ENCODE peak calls at places on chromosome 19, in five cellular contexts. H is WTC11, F is K562, B is HepG2, C is GM12878. L is an unnamed sample.

GRCh38 chr19:9362905-9363304 is at the start of gene ZNF177:
- DNase-seq in H (peak), F (peak), B (no peak), C (no peak), L (no peak)

GRCh38 chr19:55443045-55443823 is at the start of gene SHISA7:
- DNase-seq in H (no peak), F (peak), B (no peak), C (no peak), L (no peak)

GRCh38 chr19:13920940-13921744 is 15.1 kb downstream of the CC2D1A start:
- DNase-seq in H (peak), F (peak), B (peak), C (peak), L (peak)

GRCh38 chr19:5472303-5472702 is 17.1 kb downstream of the ZNRF4 start:
- DNase-seq in H (no peak), F (no peak), B (no peak), C (no peak), L (no peak)

GRCh38 chr19:39160523-39160861 is 34.9 kb downstream of the PAK4 start:
- DNase-seq in H (no peak), F (no peak), B (no peak), C (no peak), L (no peak)

GRCh38 chr19:16660763-16661479 is at the start of gene TMEM38A:
- DNase-seq in H (peak), F (peak), B (no peak), C (no peak), L (no peak)

GRCh38 chr19:13953021-13953531 is 767 bp downstream of the DCAF15 start:
- DNase-seq in H (peak), F (no peak), B (no peak), C (no peak), L (peak)

GRCh38 chr19:18464646-18465045 is 26.7 kb upstream of the ISYNA1 start:
- DNase-seq in H (no peak), F (no peak), B (peak), C (no peak), L (peak)

GRCh38 chr19:45547965-45548609 is 36.5 kb downstream of the OPA3 start:
- DNase-seq in H (no peak), F (peak), B (no peak), C (no peak), L (peak)

GRCh38 chr19:54893406-54893805 is 12.5 kb upstream of the NCR1 start:
- DNase-seq in H (peak), F (no peak), B (no peak), C (no peak), L (no peak)

GRCh38 chr19:17671906-17672305 is 16.2 kb downstream of the UNC13A start:
- DNase-seq in H (peak), F (peak), B (peak), C (no peak), L (no peak)

GRCh38 chr19:35249146-35249847 is 495 bp downstream of the LSR start:
- DNase-seq in H (no peak), F (peak), B (no peak), C (no peak), L (no peak)

GRCh38 chr19:18144906-18145305 is 8.1 kb upstream of the PIK3R2 start:
- DNase-seq in H (no peak), F (no peak), B (no peak), C (no peak), L (no peak)

GRCh38 chr19:45492627-45493470 is 4.0 kb downstream of the RTN2 start:
- DNase-seq in H (peak), F (peak), B (peak), C (no peak), L (no peak)

GRCh38 chr19:5968431-5969373 is 9.2 kb downstream of the RANBP3 start:
- DNase-seq in H (peak), F (no peak), B (peak), C (no peak), L (no peak)

GRCh38 chr19:39596911-39597310 is 5.4 kb upstream of the LGALS13 start:
- DNase-seq in H (no peak), F (no peak), B (no peak), C (no peak), L (no peak)

GRCh38 chr19:8113017-8113416 is 36.4 kb downstream of the FBN3 start:
- DNase-seq in H (no peak), F (no peak), B (no peak), C (no peak), L (no peak)

GRCh38 chr19:17159466-17160393 is 55.4 kb upstream of the USE1 start:
- DNase-seq in H (peak), F (no peak), B (peak), C (no peak), L (no peak)

GRCh38 chr19:3441986-3442329 is 38.4 kb downstream of the SMIM24 start:
- DNase-seq in H (no peak), F (no peak), B (no peak), C (no peak), L (no peak)

GRCh38 chr19:57664269-57665127 is 4.2 kb upstream of the ZSCAN4 start:
- DNase-seq in H (peak), F (peak), B (peak), C (no peak), L (no peak)

GRCh38 chr19:35345671-35346111 is 2.0 kb upstream of the FFAR1 start:
- DNase-seq in H (no peak), F (no peak), B (no peak), C (no peak), L (no peak)

GRCh38 chr19:47561440-47562045 is 11.4 kb downstream of the ZNF541 start:
- DNase-seq in H (no peak), F (no peak), B (no peak), C (no peak), L (no peak)

GRCh38 chr19:13215572-13216380 is 65.6 kb downstream of the IER2 start:
- DNase-seq in H (no peak), F (no peak), B (peak), C (peak), L (no peak)

GRCh38 chr19:17775245-17775927 is 19.6 kb upstream of the B3GNT3 start:
- DNase-seq in H (peak), F (peak), B (peak), C (no peak), L (peak)

GRCh38 chr19:8608858-8609209 is 1.7 kb downstream of the ADAMTS10 start:
- DNase-seq in H (no peak), F (no peak), B (no peak), C (no peak), L (no peak)

GRCh38 chr19:45200614-45201013 is 22.0 kb downstream of the BLOC1S3 start:
- DNase-seq in H (peak), F (no peak), B (peak), C (no peak), L (peak)

GRCh38 chr19:15180451-15181390 is 20.1 kb downstream of the NOTCH3 start:
- DNase-seq in H (peak), F (peak), B (peak), C (no peak), L (no peak)

GRCh38 chr19:58196911-58197616 is 14.2 kb downstream of the ZNF274 start:
- DNase-seq in H (no peak), F (no peak), B (peak), C (no peak), L (peak)

GRCh38 chr19:8050274-8051096 is 2.1 kb upstream of the CCL25 start:
- DNase-seq in H (peak), F (peak), B (peak), C (peak), L (peak)

DNA sequence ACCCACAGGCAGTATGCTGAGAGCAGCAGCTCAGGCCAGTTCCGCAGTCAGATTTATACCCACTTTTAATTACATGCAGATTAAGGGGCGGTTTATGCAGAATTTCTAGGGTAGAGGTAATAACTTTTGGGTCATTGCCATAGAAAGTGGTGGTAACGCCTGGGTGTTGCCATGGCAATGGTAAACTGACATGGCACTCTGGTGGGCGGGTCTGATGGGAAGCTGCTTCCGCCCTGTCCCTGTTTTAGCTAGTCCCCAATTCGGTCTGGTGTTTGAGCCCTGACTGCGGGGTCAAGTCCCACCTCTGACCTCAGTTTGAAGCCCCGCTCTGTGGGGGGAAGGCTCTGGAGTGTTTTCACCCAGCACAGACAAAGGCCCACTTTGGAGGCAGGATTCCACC is 141.1 kb upstream of the VSTM2B start:
- DNase-seq in H (peak), F (no peak), B (no peak), C (no peak), L (no peak)
- TF ChIP-seq ESRRA in H (no peak), F (no peak), B (no peak), C (no peak), L (no peak)

GRCh38 chr19:2270157-2270571 is 11.8 kb downstream of the PEAK3 start:
- DNase-seq in H (no peak), F (peak), B (no peak), C (no peak), L (no peak)

GRCh38 chr19:2269244-2270156 is 12.5 kb downstream of the PEAK3 start:
- DNase-seq in H (peak), F (peak), B (peak), C (peak), L (peak)

GRCh38 chr19:2268480-2268830 is 12.2 kb upstream of the JSRP1 start:
- DNase-seq in H (no peak), F (no peak), B (no peak), C (no peak), L (no peak)

GRCh38 chr19:2268861-2269243 is 12.6 kb upstream of the JSRP1 start:
- DNase-seq in H (no peak), F (no peak), B (no peak), C (no peak), L (no peak)

DNA sequence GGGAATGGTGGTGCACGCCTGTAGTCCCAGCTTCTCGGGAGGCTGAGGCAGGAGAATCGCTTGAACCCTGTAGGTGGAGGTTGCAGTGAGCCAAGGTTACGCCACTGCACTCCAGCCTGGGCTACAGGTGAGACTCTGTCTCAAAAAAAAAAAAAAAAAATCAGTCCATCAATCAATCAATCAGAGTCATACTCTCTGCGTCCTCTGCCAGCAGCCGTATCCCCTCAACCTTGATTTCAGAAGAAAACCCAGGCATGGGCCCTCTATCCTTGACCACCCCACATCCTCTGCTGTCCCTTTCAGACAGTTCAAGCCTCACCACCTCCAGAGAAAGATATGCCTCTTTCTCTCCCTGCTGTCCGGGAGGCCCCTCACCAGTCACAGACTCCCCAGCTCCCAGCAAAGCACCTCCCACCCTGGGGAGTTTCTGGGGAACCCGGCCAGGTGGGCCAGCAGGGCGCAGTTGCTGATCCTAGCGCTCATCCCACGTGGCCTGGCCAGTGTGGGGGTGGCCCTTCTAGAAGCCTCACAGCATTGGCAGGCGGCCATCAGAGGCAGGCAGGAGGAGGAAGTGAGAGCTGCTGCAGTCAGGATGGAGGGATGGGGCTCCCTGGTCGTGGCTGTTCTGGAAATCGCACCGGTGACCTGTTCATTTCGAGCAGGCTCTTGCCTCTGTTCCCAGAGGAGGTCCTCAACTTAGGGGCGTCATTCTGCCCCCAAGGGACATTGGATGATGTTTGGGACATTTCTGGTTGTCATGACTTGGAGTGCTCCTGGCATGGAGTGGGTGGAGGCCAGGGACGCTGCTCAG is 10.2 kb upstream of the JSRP1 start:
- DNase-seq in H (peak), F (peak), B (peak), C (peak), L (no peak)
- TF ChIP-seq ESRRA in H (no peak), F (no peak), B (no peak), C (no peak), L (no peak)

GRCh38 chr19:42123765-42124164 is 8.5 kb downstream of the POU2F2 start:
- DNase-seq in H (no peak), F (no peak), B (no peak), C (no peak), L (no peak)
- TF ChIP-seq ESRRA in H (no peak), F (no peak), B (no peak), C (no peak), L (no peak)

DNA sequence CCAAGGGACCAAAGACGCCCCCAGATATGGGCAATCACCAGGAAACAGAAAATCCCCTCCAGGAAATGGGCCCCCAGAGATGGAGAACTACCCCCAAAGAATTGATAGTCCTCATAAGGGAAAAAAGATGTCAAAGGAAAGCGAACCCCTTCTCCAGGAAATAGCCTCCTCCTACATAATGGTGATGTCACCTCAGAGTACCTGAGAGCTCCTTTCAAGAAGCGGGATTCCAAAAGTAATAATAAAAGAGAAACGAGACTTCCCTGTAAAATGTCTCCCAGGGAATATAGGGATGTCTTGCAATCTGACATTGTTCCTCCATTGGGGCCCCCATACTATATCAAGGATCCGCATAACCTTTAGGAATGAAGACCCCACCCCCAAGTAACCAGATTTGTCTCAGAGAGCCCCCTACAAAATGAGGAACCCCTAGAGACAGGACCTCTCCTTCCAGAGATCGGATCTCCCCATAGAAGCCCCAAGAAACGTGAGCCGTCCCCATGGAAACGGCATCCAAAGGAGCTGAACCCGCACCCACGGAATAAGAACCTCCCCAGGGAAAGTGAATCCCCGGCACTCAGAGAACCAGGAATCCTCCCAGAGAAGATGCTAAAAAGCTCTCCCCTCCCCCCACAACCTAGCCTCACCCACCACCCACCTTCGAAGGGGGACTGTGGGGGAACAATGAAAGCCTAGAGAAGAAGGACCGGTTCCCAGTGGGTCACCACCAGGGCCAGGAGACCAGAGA is 909 bp downstream of the CDKN2D start:
- DNase-seq in H (no peak), F (no peak), B (no peak), C (no peak), L (no peak)
- TF ChIP-seq ESRRA in H (no peak), F (no peak), B (no peak), C (no peak), L (no peak)

DNA sequence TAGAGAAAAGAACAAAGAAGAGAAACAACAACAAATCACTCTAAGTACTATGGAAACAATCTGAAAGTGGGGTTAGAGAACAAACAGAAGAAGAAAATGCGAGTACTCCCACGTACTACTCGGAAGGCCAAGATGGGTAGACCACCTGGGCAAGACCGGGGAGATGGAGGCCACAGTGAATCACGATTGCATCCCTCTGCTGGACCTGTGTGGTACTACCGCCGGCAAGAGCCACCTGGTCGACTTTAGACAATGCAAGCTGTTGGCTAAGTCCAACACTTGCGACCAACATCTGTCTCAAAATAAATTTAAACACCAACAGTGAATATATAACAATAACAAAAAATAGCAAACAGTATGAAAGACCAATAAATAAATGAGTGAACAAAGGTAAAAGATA is 45.5 kb upstream of the ZNF91 start:
- DNase-seq in H (peak), F (peak), B (no peak), C (no peak), L (peak)
- TF ChIP-seq ESRRA in H (no peak), F (no peak), B (no peak), C (no peak), L (no peak)

GRCh38 chr19:2244486-2244885 is 4.6 kb upstream of the AMH start:
- DNase-seq in H (no peak), F (no peak), B (no peak), C (no peak), L (no peak)

GRCh38 chr19:2244122-2244411 is 5.1 kb upstream of the AMH start:
- DNase-seq in H (no peak), F (no peak), B (no peak), C (no peak), L (no peak)

GRCh38 chr19:2242811-2243210 is 6.2 kb downstream of the SF3A2 start:
- DNase-seq in H (no peak), F (no peak), B (no peak), C (no peak), L (no peak)

GRCh38 chr19:2242092-2242537 is 5.5 kb downstream of the SF3A2 start:
- DNase-seq in H (no peak), F (no peak), B (peak), C (no peak), L (no peak)

DNA sequence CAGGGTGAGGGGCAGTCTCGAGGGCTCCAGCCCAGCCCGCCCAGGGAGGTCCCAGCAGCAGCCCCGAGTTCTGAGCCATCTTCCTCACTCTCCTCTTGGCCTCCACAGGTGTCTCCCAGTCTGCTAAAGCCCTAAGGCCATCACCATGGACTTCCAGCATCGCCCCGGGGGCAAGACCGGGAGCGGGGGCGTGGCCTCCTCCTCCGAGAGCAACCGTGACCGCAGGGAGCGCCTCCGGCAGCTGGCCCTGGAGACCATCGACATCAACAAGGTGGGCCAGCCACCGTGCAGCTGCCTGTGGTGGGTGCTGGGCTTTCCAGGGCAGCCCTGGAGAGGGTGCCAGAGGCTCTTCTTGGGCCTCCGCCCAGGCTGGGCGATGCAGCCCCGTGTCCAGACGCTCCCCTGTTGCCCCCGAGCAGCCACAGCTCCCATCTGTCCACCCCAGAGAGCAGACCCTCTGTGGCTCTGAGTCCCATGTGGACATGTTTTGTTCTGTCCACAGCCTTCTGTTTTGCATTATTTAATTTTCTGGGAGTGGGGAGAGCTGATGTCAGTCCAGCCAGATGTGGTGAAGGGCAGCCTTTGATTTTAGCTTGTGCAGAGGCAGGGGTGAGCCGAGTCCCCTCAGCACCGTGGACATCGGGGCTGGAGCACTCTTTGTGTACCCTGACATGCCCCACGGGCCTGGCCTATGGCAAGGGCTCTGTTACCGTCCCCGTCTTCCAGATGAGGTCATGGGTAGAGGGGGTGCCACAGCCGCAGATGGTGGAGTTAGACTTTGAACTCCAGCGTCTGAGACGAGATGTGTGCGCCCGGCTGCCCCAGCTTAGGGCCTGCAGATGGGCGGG is 5.6 kb upstream of the AMH start:
- DNase-seq in H (no peak), F (no peak), B (no peak), C (no peak), L (no peak)
- TF ChIP-seq ESRRA in H (no peak), F (no peak), B (no peak), C (no peak), L (no peak)

GRCh38 chr19:52735734-52736133 is 890 bp upstream of the ZNF611 start:
- DNase-seq in H (peak), F (no peak), B (peak), C (no peak), L (no peak)
- TF ChIP-seq ESRRA in H (no peak), F (no peak), B (no peak), C (no peak), L (no peak)

GRCh38 chr19:823565-824121 is 1.9 kb upstream of the PLPPR3 start:
- DNase-seq in H (no peak), F (peak), B (no peak), C (no peak), L (no peak)
- TF ChIP-seq ESRRA in H (no peak), F (peak), B (no peak), C (no peak), L (no peak)